ENCODE peak calls at places on chromosomes 5 and 9, in four cellular contexts. One of them, this sample, is unnamed.

GRCh38 chr9:112846528-112847488 is 43.9 kb downstream of the SLC46A2 start:
- DNase-seq in NCI-H1092 treated with DMSO at 0.1 percent for 48 hours: no peak
- DNase-seq in fibroblast of the conjunctiva: no peak
- DNase-seq in stimulated activated CD4-positive, alpha-beta T cell treated with anti-CD3 and anti-CD28 coated beads, Interleukin-1b, Interleukin-23, amount 100 ng/mL, for 4 hours: no peak
- DNase-seq in this sample: no peak

GRCh38 chr9:128099932-128100491 is 27.5 kb downstream of the PTGES2 start:
- DNase-seq in fibroblast of the conjunctiva: no peak
- DNase-seq in NCI-H1092 treated with DMSO at 0.1 percent for 48 hours: no peak
- DNase-seq in stimulated activated CD4-positive, alpha-beta T cell treated with anti-CD3 and anti-CD28 coated beads, Interleukin-1b, Interleukin-23, amount 100 ng/mL, for 4 hours: no peak
- DNase-seq in this sample: no peak

GRCh38 chr5:105504-106080 is 13.6 kb downstream of the PLEKHG4B start:
- DNase-seq in NCI-H1092 treated with DMSO at 0.1 percent for 48 hours: peak
- DNase-seq in fibroblast of the conjunctiva: no peak
- DNase-seq in stimulated activated CD4-positive, alpha-beta T cell treated with anti-CD3 and anti-CD28 coated beads, Interleukin-1b, Interleukin-23, amount 100 ng/mL, for 4 hours: no peak
- DNase-seq in this sample: no peak

GRCh38 chr5:113806823-113807222 is 293.3 kb downstream of the YTHDC2 start:
- DNase-seq in fibroblast of the conjunctiva: peak
- DNase-seq in stimulated activated CD4-positive, alpha-beta T cell treated with anti-CD3 and anti-CD28 coated beads, Interleukin-1b, Interleukin-23, amount 100 ng/mL, for 4 hours: no peak
- DNase-seq in NCI-H1092 treated with DMSO at 0.1 percent for 48 hours: no peak
- DNase-seq in this sample: peak

GRCh38 chr5:147098233-147098790 is 136.5 kb upstream of the STK32A start:
- DNase-seq in stimulated activated CD4-positive, alpha-beta T cell treated with anti-CD3 and anti-CD28 coated beads, Interleukin-1b, Interleukin-23, amount 100 ng/mL, for 4 hours: no peak
- DNase-seq in fibroblast of the conjunctiva: peak
- DNase-seq in NCI-H1092 treated with DMSO at 0.1 percent for 48 hours: peak
- DNase-seq in this sample: no peak

GRCh38 chr5:95081500-95082355 is 203.2 kb downstream of the MCTP1 start:
- DNase-seq in stimulated activated CD4-positive, alpha-beta T cell treated with anti-CD3 and anti-CD28 coated beads, Interleukin-1b, Interleukin-23, amount 100 ng/mL, for 4 hours: peak
- DNase-seq in fibroblast of the conjunctiva: peak
- DNase-seq in NCI-H1092 treated with DMSO at 0.1 percent for 48 hours: no peak
- DNase-seq in this sample: peak

GRCh38 chr5:74206571-74207550 is 433.7 kb downstream of the ENC1 start:
- DNase-seq in stimulated activated CD4-positive, alpha-beta T cell treated with anti-CD3 and anti-CD28 coated beads, Interleukin-1b, Interleukin-23, amount 100 ng/mL, for 4 hours: no peak
- DNase-seq in NCI-H1092 treated with DMSO at 0.1 percent for 48 hours: peak
- DNase-seq in fibroblast of the conjunctiva: peak
- DNase-seq in this sample: peak

GRCh38 chr5:33371660-33372059 is 69.1 kb upstream of the TARS1 start:
- DNase-seq in fibroblast of the conjunctiva: peak
- DNase-seq in NCI-H1092 treated with DMSO at 0.1 percent for 48 hours: no peak
- DNase-seq in stimulated activated CD4-positive, alpha-beta T cell treated with anti-CD3 and anti-CD28 coated beads, Interleukin-1b, Interleukin-23, amount 100 ng/mL, for 4 hours: no peak
- DNase-seq in this sample: no peak

GRCh38 chr5:143308726-143309125 is 94.8 kb downstream of the NR3C1 start:
- DNase-seq in NCI-H1092 treated with DMSO at 0.1 percent for 48 hours: no peak
- DNase-seq in fibroblast of the conjunctiva: no peak
- DNase-seq in stimulated activated CD4-positive, alpha-beta T cell treated with anti-CD3 and anti-CD28 coated beads, Interleukin-1b, Interleukin-23, amount 100 ng/mL, for 4 hours: no peak
- DNase-seq in this sample: no peak

GRCh38 chr9:136332482-136332983 is 5.2 kb downstream of the GPSM1 start:
- DNase-seq in fibroblast of the conjunctiva: no peak
- DNase-seq in NCI-H1092 treated with DMSO at 0.1 percent for 48 hours: no peak
- DNase-seq in stimulated activated CD4-positive, alpha-beta T cell treated with anti-CD3 and anti-CD28 coated beads, Interleukin-1b, Interleukin-23, amount 100 ng/mL, for 4 hours: no peak
- DNase-seq in this sample: no peak

GRCh38 chr5:139744471-139745120 is 51.0 kb upstream of the PSD2 start:
- DNase-seq in NCI-H1092 treated with DMSO at 0.1 percent for 48 hours: no peak
- DNase-seq in fibroblast of the conjunctiva: no peak
- DNase-seq in stimulated activated CD4-positive, alpha-beta T cell treated with anti-CD3 and anti-CD28 coated beads, Interleukin-1b, Interleukin-23, amount 100 ng/mL, for 4 hours: no peak
- DNase-seq in this sample: no peak

GRCh38 chr5:142587354-142587965 is 98.4 kb downstream of the FGF1 start:
- DNase-seq in NCI-H1092 treated with DMSO at 0.1 percent for 48 hours: peak
- DNase-seq in fibroblast of the conjunctiva: peak
- DNase-seq in stimulated activated CD4-positive, alpha-beta T cell treated with anti-CD3 and anti-CD28 coated beads, Interleukin-1b, Interleukin-23, amount 100 ng/mL, for 4 hours: no peak
- DNase-seq in this sample: no peak

GRCh38 chr5:72752909-72753308 is 63.6 kb upstream of the TNPO1 start:
- DNase-seq in fibroblast of the conjunctiva: no peak
- DNase-seq in NCI-H1092 treated with DMSO at 0.1 percent for 48 hours: no peak
- DNase-seq in stimulated activated CD4-positive, alpha-beta T cell treated with anti-CD3 and anti-CD28 coated beads, Interleukin-1b, Interleukin-23, amount 100 ng/mL, for 4 hours: no peak
- DNase-seq in this sample: no peak

GRCh38 chr5:133967715-133968056 is 739 bp downstream of the C5orf15 start:
- DNase-seq in NCI-H1092 treated with DMSO at 0.1 percent for 48 hours: no peak
- DNase-seq in fibroblast of the conjunctiva: no peak
- DNase-seq in stimulated activated CD4-positive, alpha-beta T cell treated with anti-CD3 and anti-CD28 coated beads, Interleukin-1b, Interleukin-23, amount 100 ng/mL, for 4 hours: no peak
- DNase-seq in this sample: no peak

GRCh38 chr9:122213589-122214413 is 15.0 kb downstream of the LHX6 start:
- DNase-seq in fibroblast of the conjunctiva: no peak
- DNase-seq in NCI-H1092 treated with DMSO at 0.1 percent for 48 hours: peak
- DNase-seq in stimulated activated CD4-positive, alpha-beta T cell treated with anti-CD3 and anti-CD28 coated beads, Interleukin-1b, Interleukin-23, amount 100 ng/mL, for 4 hours: peak
- DNase-seq in this sample: no peak

GRCh38 chr5:132305420-132305819 is 11.2 kb downstream of the SLC22A4 start:
- DNase-seq in fibroblast of the conjunctiva: no peak
- DNase-seq in NCI-H1092 treated with DMSO at 0.1 percent for 48 hours: no peak
- DNase-seq in stimulated activated CD4-positive, alpha-beta T cell treated with anti-CD3 and anti-CD28 coated beads, Interleukin-1b, Interleukin-23, amount 100 ng/mL, for 4 hours: no peak
- DNase-seq in this sample: no peak

GRCh38 chr9:104961238-104961637 is 33.3 kb upstream of the ABCA1 start:
- DNase-seq in NCI-H1092 treated with DMSO at 0.1 percent for 48 hours: no peak
- DNase-seq in fibroblast of the conjunctiva: peak
- DNase-seq in stimulated activated CD4-positive, alpha-beta T cell treated with anti-CD3 and anti-CD28 coated beads, Interleukin-1b, Interleukin-23, amount 100 ng/mL, for 4 hours: peak
- DNase-seq in this sample: no peak

GRCh38 chr9:96856363-96857286 is 2.3 kb upstream of the ZNF782 start:
- DNase-seq in fibroblast of the conjunctiva: peak
- DNase-seq in stimulated activated CD4-positive, alpha-beta T cell treated with anti-CD3 and anti-CD28 coated beads, Interleukin-1b, Interleukin-23, amount 100 ng/mL, for 4 hours: peak
- DNase-seq in NCI-H1092 treated with DMSO at 0.1 percent for 48 hours: peak
- DNase-seq in this sample: peak

This sample was measured in Right ventricle myocardium inferior.